ENCODE peak calls at places on chromosomes 16 and 17, in six cellular contexts. C is neural crest cell, N is heart right ventricle, J is pancreas, E is stomach, T is fibroblast of the aortic adventitia. Z is an unnamed sample.

GRCh38 chr17:81865358-81865732 is 5.0 kb upstream of the P4HB start:
- DNase-seq in C (no peak), N (no peak), J (no peak), E (no peak), T (no peak), Z (no peak)

GRCh38 chr17:38604479-38605229 is 1.1 kb downstream of the SRCIN1 start:
- DNase-seq in C (peak), N (no peak), J (peak), E (no peak), T (no peak), Z (peak)

GRCh38 chr17:81189670-81190530 is 23.9 kb upstream of the AATK start:
- DNase-seq in C (no peak), N (no peak), J (peak), E (no peak), T (no peak), Z (no peak)

GRCh38 chr17:8393470-8394231 is 4.0 kb downstream of the RNF222 start:
- DNase-seq in C (no peak), N (no peak), J (no peak), E (no peak), T (no peak), Z (no peak)

GRCh38 chr17:51154176-51154575 is 817 bp downstream of the NME1 start:
- DNase-seq in C (no peak), N (no peak), J (no peak), E (no peak), T (no peak), Z (no peak)

GRCh38 chr17:58279016-58279671 is 1.6 kb downstream of the MPO start:
- DNase-seq in C (no peak), N (peak), J (no peak), E (no peak), T (peak), Z (no peak)

GRCh38 chr17:17898673-17899072 is 61.9 kb upstream of the SREBF1 start:
- DNase-seq in C (no peak), N (no peak), J (no peak), E (no peak), T (no peak), Z (no peak)

GRCh38 chr17:36004604-36005003 is 3.3 kb upstream of the CCL15 start:
- DNase-seq in C (no peak), N (no peak), J (no peak), E (no peak), T (no peak), Z (no peak)

GRCh38 chr17:61872099-61872498 is 8.8 kb upstream of the BRIP1 start:
- DNase-seq in C (no peak), N (no peak), J (no peak), E (no peak), T (no peak), Z (no peak)

GRCh38 chr17:49371178-49371834 is 9.3 kb upstream of the ZNF652 start:
- DNase-seq in C (no peak), N (no peak), J (no peak), E (no peak), T (no peak), Z (no peak)

GRCh38 chr16:79170565-79171242 is 429.8 kb downstream of the MAF start:
- DNase-seq in C (no peak), N (no peak), J (no peak), E (no peak), T (no peak), Z (no peak)

GRCh38 chr16:11171757-11172299 is 84.2 kb downstream of the SOCS1 start:
- DNase-seq in C (no peak), N (no peak), J (no peak), E (no peak), T (no peak), Z (no peak)

GRCh38 chr16:73523209-73523608 is 475.3 kb upstream of the ZFHX3 start:
- DNase-seq in C (no peak), N (no peak), J (no peak), E (no peak), T (no peak), Z (no peak)

GRCh38 chr17:16975744-16976625 is 4.1 kb upstream of the TNFRSF13B start:
- DNase-seq in C (no peak), N (no peak), J (no peak), E (no peak), T (no peak), Z (no peak)

GRCh38 chr17:60535382-60536279 is 9.6 kb upstream of the APPBP2 start:
- DNase-seq in C (no peak), N (no peak), J (no peak), E (no peak), T (peak), Z (no peak)

GRCh38 chr17:69503711-69504110 is 89.2 kb downstream of the MAP2K6 start:
- DNase-seq in C (no peak), N (no peak), J (no peak), E (no peak), T (no peak), Z (no peak)

GRCh38 chr16:30011505-30012480 is 966 bp upstream of the DOC2A start:
- DNase-seq in C (peak), N (no peak), J (peak), E (no peak), T (no peak), Z (no peak)

GRCh38 chr16:75044800-75045361 is 46.1 kb downstream of the ZNRF1 start:
- DNase-seq in C (no peak), N (peak), J (no peak), E (no peak), T (peak), Z (no peak)

GRCh38 chr17:3772764-3773163 is 28.2 kb downstream of the ITGAE start:
- DNase-seq in C (no peak), N (no peak), J (peak), E (no peak), T (no peak), Z (no peak)

GRCh38 chr17:75959046-75959838 is 18.4 kb upstream of the FBF1 start:
- DNase-seq in C (no peak), N (no peak), J (no peak), E (no peak), T (no peak), Z (no peak)

GRCh38 chr16:46972429-46972970 is 974 bp downstream of the DNAJA2 start:
- DNase-seq in C (no peak), N (no peak), J (no peak), E (no peak), T (peak), Z (no peak)

GRCh38 chr16:75086281-75086680 is 30.3 kb downstream of the LDHD start:
- DNase-seq in C (no peak), N (no peak), J (no peak), E (no peak), T (peak), Z (no peak)

GRCh38 chr17:60108712-60109111 is 30.0 kb upstream of the HEATR6 start:
- DNase-seq in C (no peak), N (no peak), J (no peak), E (no peak), T (no peak), Z (no peak)

GRCh38 chr17:14205992-14206461 is 30.6 kb downstream of the CDRT15 start:
- DNase-seq in C (no peak), N (peak), J (peak), E (peak), T (no peak), Z (no peak)

GRCh38 chr17:27494192-27495091 is 38.2 kb downstream of the KSR1 start:
- DNase-seq in C (no peak), N (peak), J (peak), E (peak), T (peak), Z (no peak)

GRCh38 chr17:67624886-67625656 is 92.7 kb upstream of the NOL11 start:
- DNase-seq in C (no peak), N (no peak), J (no peak), E (no peak), T (no peak), Z (no peak)

GRCh38 chr17:30832438-30832790 is 648 bp downstream of the ATAD5 start:
- DNase-seq in C (no peak), N (no peak), J (no peak), E (no peak), T (no peak), Z (no peak)

GRCh38 chr17:6323626-6324356 is 111.1 kb downstream of the AIPL1 start:
- DNase-seq in C (no peak), N (no peak), J (no peak), E (no peak), T (no peak), Z (peak)

GRCh38 chr16:80158766-80159165 is 382.0 kb upstream of the DYNLRB2 start:
- DNase-seq in C (no peak), N (no peak), J (no peak), E (no peak), T (peak), Z (no peak)

GRCh38 chr17:58300336-58300735 is 19.6 kb upstream of the MPO start:
- DNase-seq in C (no peak), N (no peak), J (no peak), E (peak), T (no peak), Z (peak)

GRCh38 chr16:58634265-58634802 is 4.7 kb upstream of the CNOT1 start:
- DNase-seq in C (no peak), N (no peak), J (no peak), E (no peak), T (no peak), Z (no peak)

GRCh38 chr17:53950207-53950857 is 127.6 kb downstream of the KIF2B start:
- DNase-seq in C (no peak), N (no peak), J (no peak), E (no peak), T (no peak), Z (no peak)

GRCh38 chr17:20315821-20316220 is 151.5 kb downstream of the LGALS9B start:
- DNase-seq in C (no peak), N (no peak), J (no peak), E (no peak), T (no peak), Z (no peak)

GRCh38 chr17:69179227-69179952 is 37.7 kb upstream of the ABCA6 start:
- DNase-seq in C (no peak), N (no peak), J (no peak), E (peak), T (peak), Z (no peak)

GRCh38 chr17:40329981-40330794 is 21.2 kb downstream of the RARA start:
- DNase-seq in C (no peak), N (peak), J (peak), E (peak), T (no peak), Z (no peak)

GRCh38 chr17:36749493-36749892 is 148.1 kb downstream of the MRM1 start:
- DNase-seq in C (no peak), N (no peak), J (no peak), E (no peak), T (no peak), Z (no peak)

GRCh38 chr17:75601057-75601987 is 13.7 kb downstream of the MYO15B start:
- DNase-seq in C (peak), N (peak), J (peak), E (peak), T (peak), Z (peak)

GRCh38 chr16:16096161-16096857 is 127.0 kb downstream of the ABCC6 start:
- DNase-seq in C (no peak), N (no peak), J (no peak), E (no peak), T (peak), Z (no peak)

GRCh38 chr17:77438241-77439204 is 297.8 kb downstream of the SEC14L1 start:
- DNase-seq in C (no peak), N (no peak), J (no peak), E (no peak), T (no peak), Z (no peak)

GRCh38 chr16:48970216-48970615 is 311.4 kb downstream of the CBLN1 start:
- DNase-seq in C (no peak), N (no peak), J (no peak), E (no peak), T (no peak), Z (no peak)

DNA sequence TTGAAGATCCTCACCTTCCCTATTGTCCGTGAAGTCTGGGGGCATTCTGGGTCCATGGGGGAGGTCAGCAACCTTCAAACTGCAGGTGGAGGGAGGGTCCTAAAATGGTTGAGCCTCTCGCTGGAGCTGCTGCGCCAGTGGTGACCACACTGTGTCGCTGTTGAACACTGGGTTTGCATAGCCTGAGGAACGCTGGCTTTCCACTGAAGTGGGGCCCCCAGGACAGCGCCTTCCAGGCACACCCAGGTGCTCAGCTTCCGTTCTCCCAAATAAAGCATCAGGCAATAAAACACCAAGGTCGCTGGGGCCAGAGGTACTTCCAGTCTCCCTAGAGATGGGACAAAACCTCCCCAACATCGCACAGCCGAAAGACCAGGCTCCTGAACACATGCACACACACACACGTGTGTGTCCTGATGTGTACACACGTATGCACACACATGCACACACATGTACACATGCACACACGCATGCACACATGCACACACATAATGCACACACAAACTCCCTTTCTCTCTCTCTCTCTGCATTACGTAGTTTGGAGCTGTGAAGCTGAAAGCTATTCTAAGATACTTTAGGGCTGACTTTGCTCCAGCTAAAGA is 120.6 kb downstream of the IRF8 start:
- DNase-seq in C (no peak), N (no peak), J (no peak), E (no peak), T (no peak), Z (peak)
- TF ChIP-seq CTCF in C (peak), N (no peak), J (no peak), E (no peak), T (peak), Z (peak)

GRCh38 chr17:64781810-64782555 is 119.9 kb upstream of the SMURF2 start:
- DNase-seq in C (no peak), N (no peak), J (peak), E (no peak), T (no peak), Z (no peak)

GRCh38 chr17:64779344-64780095 is 117.4 kb upstream of the SMURF2 start:
- DNase-seq in C (no peak), N (no peak), J (peak), E (no peak), T (no peak), Z (no peak)

GRCh38 chr17:64781013-64781392 is 118.9 kb upstream of the SMURF2 start:
- DNase-seq in C (no peak), N (no peak), J (peak), E (no peak), T (no peak), Z (no peak)

GRCh38 chr17:64780096-64781012 is 118.2 kb upstream of the SMURF2 start:
- DNase-seq in C (no peak), N (peak), J (peak), E (peak), T (no peak), Z (no peak)

GRCh38 chr17:64781394-64781793 is 119.3 kb upstream of the SMURF2 start:
- DNase-seq in C (no peak), N (peak), J (peak), E (peak), T (no peak), Z (no peak)
- TF ChIP-seq CTCF in C (no peak), N (no peak), J (no peak), E (no peak), T (no peak), Z (no peak)

DNA sequence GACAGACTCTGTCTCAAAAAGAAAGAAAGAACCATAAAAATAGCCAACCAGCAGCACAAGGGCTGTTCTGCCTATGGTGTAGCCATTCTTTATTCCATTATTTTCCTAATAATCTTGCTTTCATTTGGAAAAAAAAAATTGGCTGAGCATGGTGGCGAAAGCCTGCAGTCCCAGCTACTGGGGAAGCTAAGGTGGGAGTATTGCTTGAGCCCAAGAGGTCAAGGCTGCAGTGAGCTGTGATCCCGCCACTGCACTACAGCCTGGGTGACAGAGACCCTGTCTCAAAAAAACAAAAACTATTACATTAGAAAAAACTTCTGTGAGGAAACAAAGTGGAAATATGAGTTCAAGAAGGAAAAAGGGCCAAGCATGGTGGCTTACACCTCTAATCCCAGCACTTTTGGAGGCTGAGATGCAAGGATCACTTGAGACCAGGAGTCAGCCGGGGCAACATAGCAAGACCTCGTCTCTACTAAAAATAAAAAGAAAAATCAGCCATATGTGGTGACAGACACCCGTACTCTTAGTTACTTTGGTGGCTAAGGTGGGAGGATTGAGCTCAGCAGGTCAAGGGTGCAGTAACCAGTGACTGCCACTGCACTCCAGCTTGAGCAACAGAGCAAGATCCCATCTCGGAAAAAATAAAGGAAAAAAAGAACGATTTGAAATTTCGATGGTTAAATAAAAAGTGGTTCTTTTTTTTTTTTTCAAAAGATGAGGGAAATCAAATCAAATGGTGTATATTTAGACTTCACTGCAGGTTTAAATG is 2.5 kb downstream of the DCAKD start:
- DNase-seq in C (no peak), N (no peak), J (peak), E (no peak), T (no peak), Z (no peak)
- TF ChIP-seq CTCF in C (peak), N (no peak), J (no peak), E (no peak), T (peak), Z (peak)

GRCh38 chr16:4477966-4478365 is 1.8 kb downstream of the HMOX2 start:
- DNase-seq in C (no peak), N (no peak), J (no peak), E (no peak), T (peak), Z (no peak)
- TF ChIP-seq CTCF in C (peak), N (no peak), J (no peak), E (no peak), T (peak), Z (no peak)

DNA sequence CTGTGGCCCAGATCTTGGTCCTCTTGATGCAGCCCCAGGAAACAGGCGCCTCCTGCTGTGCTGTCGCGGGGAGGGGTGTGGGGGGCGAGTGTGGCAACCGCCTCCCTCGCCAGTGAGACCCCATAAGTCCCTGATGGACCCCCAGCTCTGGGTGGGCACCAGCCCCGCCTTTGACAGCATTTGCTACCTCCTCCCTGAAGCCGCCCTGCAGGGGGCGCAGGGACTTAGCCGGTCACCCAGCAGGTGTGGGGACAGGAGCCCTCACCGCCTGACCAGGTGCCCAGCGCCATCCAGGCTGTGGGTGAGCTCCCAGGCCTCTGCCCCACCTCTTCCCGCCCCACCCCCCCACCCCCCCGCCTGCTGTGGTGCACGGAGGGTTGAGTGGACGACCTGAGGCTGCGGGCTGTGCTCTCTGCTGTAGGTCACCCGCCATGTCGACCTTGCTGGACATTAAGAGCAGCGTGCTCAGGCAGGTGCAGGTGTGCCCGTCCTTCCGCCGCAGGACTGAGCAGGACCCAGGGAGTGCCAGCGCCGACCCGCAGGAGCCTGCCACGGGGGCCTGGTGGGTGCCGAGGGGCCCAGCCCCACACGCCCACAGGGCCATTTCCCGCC is 4.8 kb downstream of the BAIAP3 start:
- DNase-seq in C (peak), N (no peak), J (peak), E (peak), T (no peak), Z (peak)
- TF ChIP-seq CTCF in C (peak), N (peak), J (peak), E (no peak), T (peak), Z (peak)